ENCODE peak calls at places on chromosomes 16 and 17, in four cellular contexts. J is esophagus squamous epithelium, R is NT2/D1, D is Peyer's patch. G is an unnamed sample. For H3K9me3, the result is how much of the 10 kb centered on the place peaks cover.

GRCh38 chr16:6382787-6383515 is 949.7 kb upstream of the RBFOX1 start:
- DNase-seq in R (no peak), J (no peak), D (no peak), G (no peak)

GRCh38 chr17:80724723-80725388 is 180.2 kb downstream of the RPTOR start:
- DNase-seq in J (no peak), D (no peak), R (no peak), G (no peak)

GRCh38 chr17:7295230-7296180 is 1.1 kb upstream of the YBX2 start:
- DNase-seq in J (no peak), R (no peak), D (no peak), G (no peak)

GRCh38 chr16:83826146-83826913 is 18.6 kb downstream of the HSBP1 start:
- DNase-seq in R (no peak), J (no peak), D (peak), G (peak)

GRCh38 chr17:35314415-35315216 is 58.8 kb downstream of the SLFN11 start:
- DNase-seq in D (no peak), J (no peak), R (no peak), G (no peak)

GRCh38 chr17:65556014-65556909 is 5.2 kb downstream of the AXIN2 start:
- DNase-seq in R (no peak), J (no peak), D (peak), G (peak)

GRCh38 chr17:4026255-4026654 is 62.0 kb upstream of the ATP2A3 start:
- DNase-seq in J (no peak), R (no peak), D (no peak), G (no peak)

GRCh38 chr17:8248751-8249607 is at the start of gene PFAS:
- DNase-seq in D (peak), R (peak), J (peak), G (peak)

GRCh38 chr16:24930440-24930839 is 84.7 kb downstream of the SLC5A11 start:
- DNase-seq in J (no peak), R (no peak), D (no peak), G (no peak)

GRCh38 chr17:73506470-73507435 is 137.5 kb downstream of the SDK2 start:
- DNase-seq in J (no peak), D (no peak), R (no peak), G (no peak)

GRCh38 chr16:57113042-57113453 is 20.7 kb downstream of the CPNE2 start:
- DNase-seq in D (no peak), R (no peak), J (no peak), G (no peak)

GRCh38 chr17:67891481-67892119 is 66.3 kb downstream of the BPTF start:
- DNase-seq in D (no peak), J (no peak), R (no peak), G (no peak)

GRCh38 chr17:80892019-80892855 is 99.4 kb upstream of the CHMP6 start:
- DNase-seq in D (peak), R (no peak), J (peak), G (peak)

GRCh38 chr17:58189436-58190146 is 2.9 kb upstream of the EPX start:
- DNase-seq in D (no peak), R (no peak), J (no peak), G (no peak)

GRCh38 chr17:74296548-74296936 is 22.5 kb downstream of the DNAI2 start:
- DNase-seq in R (peak), J (no peak), D (no peak), G (no peak)

GRCh38 chr16:21160276-21160675 is 1.8 kb downstream of the LDAF1 start:
- DNase-seq in J (no peak), R (no peak), D (no peak), G (no peak)

GRCh38 chr16:86039606-86040005 is 140.6 kb downstream of the IRF8 start:
- DNase-seq in R (no peak), J (no peak), D (no peak), G (no peak)

GRCh38 chr17:17682293-17682736 is 1.1 kb downstream of the RAI1 start:
- DNase-seq in J (no peak), R (no peak), D (peak), G (peak)

GRCh38 chr16:53915452-53916160 is 211.7 kb downstream of the FTO start:
- DNase-seq in R (no peak), D (no peak), J (no peak), G (no peak)

GRCh38 chr17:81028506-81028858 is 6.5 kb upstream of the BAIAP2 start:
- DNase-seq in D (no peak), R (no peak), J (no peak), G (no peak)

GRCh38 chr16:50469121-50469743 is 79.0 kb upstream of the NKD1 start:
- DNase-seq in R (no peak), D (no peak), J (no peak), G (no peak)

GRCh38 chr17:41340934-41341861 is 9.4 kb downstream of the KRT33A start:
- DNase-seq in R (no peak), J (no peak), D (no peak), G (peak)

GRCh38 chr17:78351449-78352006 is 8.3 kb downstream of the SOCS3 start:
- DNase-seq in J (no peak), D (peak), R (no peak), G (no peak)

GRCh38 chr17:17236295-17237025 is 508 bp downstream of the FLCN start:
- DNase-seq in R (no peak), D (no peak), J (no peak), G (no peak)

GRCh38 chr17:10151667-10152496 is 46.5 kb downstream of the GAS7 start:
- DNase-seq in J (no peak), R (no peak), D (peak), G (no peak)

DNA sequence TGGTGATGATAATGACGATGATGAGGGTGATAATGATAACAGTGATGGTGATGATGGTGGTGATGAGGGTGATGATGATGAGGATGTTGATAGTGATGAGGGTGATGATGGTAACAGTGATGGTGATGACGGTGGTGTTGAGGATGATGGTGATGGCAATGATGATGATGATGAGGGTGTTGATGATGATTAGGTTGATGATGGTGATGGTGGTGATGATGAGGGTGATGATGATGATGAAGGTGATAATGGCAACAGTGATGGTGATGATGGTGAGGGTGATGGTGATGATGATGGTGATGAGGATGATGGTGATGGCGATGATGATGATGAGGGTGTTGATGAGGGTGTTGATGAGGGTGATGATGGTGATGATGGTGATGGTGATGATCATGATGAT is 93.8 kb upstream of the ZNF469 start:
- DNase-seq in R (no peak), J (no peak), D (no peak), G (no peak)
- H3K9me3 ChIP-seq in R (half or more), J (under half), D (under half), G (under half)

GRCh38 chr17:42381898-42382297 is 6.3 kb downstream of the STAT3 start:
- DNase-seq in D (no peak), R (no peak), J (no peak), G (no peak)

GRCh38 chr17:42373896-42374295 is 14.3 kb downstream of the STAT3 start:
- DNase-seq in D (no peak), R (no peak), J (no peak), G (no peak)

GRCh38 chr17:42380935-42381334 is 7.3 kb downstream of the STAT3 start:
- DNase-seq in D (no peak), R (no peak), J (no peak), G (no peak)

DNA sequence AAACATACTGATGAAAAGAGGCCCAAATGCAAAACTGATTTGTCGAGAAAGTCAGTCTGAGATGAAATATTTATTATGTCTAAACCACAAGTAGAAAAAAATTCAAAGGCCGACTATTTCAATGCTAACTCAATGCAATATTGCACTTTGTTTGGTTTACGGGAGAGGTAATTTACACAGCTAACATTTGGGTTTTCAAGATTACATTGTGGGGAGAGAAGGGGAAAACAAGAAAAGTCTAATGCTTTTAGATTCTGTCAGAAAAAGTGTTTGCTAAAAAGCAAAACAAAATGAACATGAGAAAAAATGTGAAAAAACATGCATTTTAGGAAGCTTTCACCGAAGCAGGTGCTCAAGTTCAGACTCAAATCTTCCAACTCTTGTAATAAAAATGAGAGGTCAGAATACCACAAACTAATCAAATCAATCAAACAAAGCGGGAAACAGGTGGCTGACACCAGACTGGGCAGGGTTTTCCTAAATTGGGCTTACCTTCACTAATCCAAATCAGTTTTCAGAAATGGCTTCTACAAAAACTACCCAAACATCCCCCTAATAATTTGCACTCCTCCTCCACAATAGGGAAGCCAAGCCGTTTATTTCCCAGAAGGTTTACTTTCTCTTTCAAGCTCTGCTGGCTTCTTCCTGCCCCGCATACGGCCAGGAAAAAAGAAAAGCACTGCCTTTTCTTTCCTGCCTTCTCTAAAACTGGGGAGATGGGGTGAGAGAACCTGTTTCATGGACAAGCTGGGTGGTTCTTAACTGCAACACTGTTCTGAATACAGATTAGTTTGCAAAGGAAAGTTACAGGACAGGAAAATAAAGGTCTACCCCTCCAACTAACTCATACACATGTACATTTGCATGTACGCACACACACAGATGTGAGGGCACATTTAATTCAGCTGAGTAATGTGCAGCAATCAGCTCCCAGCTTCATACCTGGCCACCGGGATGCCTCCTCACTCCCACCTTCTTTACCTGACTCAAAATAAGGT is 9.3 kb downstream of the STAT3 start:
- DNase-seq in J (no peak), R (no peak), D (no peak), G (no peak)
- H3K4me3 ChIP-seq in J (peak), R (no peak), D (peak), G (peak)

GRCh38 chr17:38533706-38534497 is 71.8 kb downstream of the SRCIN1 start:
- DNase-seq in R (no peak), D (no peak), J (no peak), G (no peak)

GRCh38 chr17:38534498-38534885 is 71.3 kb downstream of the SRCIN1 start:
- DNase-seq in D (no peak), J (no peak), R (no peak), G (no peak)

GRCh38 chr17:38535886-38536285 is 69.9 kb downstream of the SRCIN1 start:
- DNase-seq in D (no peak), J (no peak), R (no peak), G (no peak)

GRCh38 chr17:38533241-38533640 is 72.5 kb downstream of the SRCIN1 start:
- DNase-seq in R (no peak), D (no peak), J (no peak), G (no peak)

GRCh38 chr17:38532451-38532850 is 73.3 kb downstream of the SRCIN1 start:
- DNase-seq in J (no peak), D (no peak), R (no peak), G (no peak)
- H3K9me3 ChIP-seq in J (under half), D (under half), R (under half), G (under half)

GRCh38 chr17:46876926-46877325 is 25.5 kb downstream of the WNT9B start:
- DNase-seq in J (no peak), R (no peak), D (no peak), G (no peak)
- H3K4me3 ChIP-seq in J (no peak), R (no peak), D (no peak), G (no peak)

DNA sequence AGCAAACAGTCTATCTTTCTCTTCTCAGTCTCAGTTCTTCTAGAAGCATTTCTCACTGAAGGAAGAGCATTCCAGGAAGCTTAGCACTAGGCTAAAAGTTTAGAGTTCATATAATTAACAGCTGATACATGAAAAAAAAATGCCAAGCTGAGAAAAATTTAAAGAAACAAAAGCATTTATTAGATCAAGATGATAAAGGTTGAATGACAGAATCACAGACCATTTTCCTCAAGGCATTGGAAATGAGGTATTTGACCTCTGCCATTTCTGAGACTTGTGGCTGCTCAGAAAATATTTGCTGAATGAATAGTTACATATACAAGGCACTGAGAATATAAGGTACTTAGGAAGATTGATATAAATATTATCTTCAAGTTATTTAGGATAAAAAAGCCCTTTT is 901.6 kb upstream of the GOT2 start:
- DNase-seq in D (no peak), R (no peak), J (no peak), G (no peak)
- H3K9me3 ChIP-seq in D (under half), R (under half), J (under half), G (under half)

DNA sequence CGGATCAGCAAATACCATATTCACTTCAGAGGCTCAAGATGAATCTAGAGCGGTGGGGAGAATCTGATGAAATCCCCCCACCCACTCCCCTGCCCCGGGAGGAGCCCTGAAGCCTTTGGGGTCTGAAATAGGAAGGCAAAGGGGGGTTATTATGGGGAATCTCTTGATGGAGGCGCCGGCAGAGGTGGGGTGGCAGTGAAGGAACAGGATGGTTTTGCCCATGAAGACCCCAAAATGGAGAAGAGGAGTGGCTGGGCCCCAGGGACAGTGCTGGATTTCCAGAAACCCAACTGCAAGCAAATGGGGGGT is 637 bp downstream of the WNT3 start:
- DNase-seq in R (no peak), J (no peak), D (no peak), G (no peak)
- H3K4me3 ChIP-seq in R (no peak), J (no peak), D (no peak), G (no peak)

GRCh38 chr16:68388124-68388523 is 60.2 kb downstream of the SMPD3 start:
- DNase-seq in R (no peak), J (no peak), D (no peak), G (no peak)
- H3K9me3 ChIP-seq in R (under half), J (under half), D (under half), G (under half)

GRCh38 chr17:31566247-31566991 is 174.9 kb downstream of the RAB11FIP4 start:
- DNase-seq in D (no peak), J (no peak), R (no peak), G (no peak)
- H3K4me3 ChIP-seq in D (no peak), J (no peak), R (no peak), G (no peak)

GRCh38 chr16:35642322-35642835 is 2183.0 kb downstream of the TP53TG3F start:
- DNase-seq in D (no peak), R (no peak), J (no peak), G (no peak)

GRCh38 chr16:35637683-35638082 is 2178.3 kb downstream of the TP53TG3F start:
- DNase-seq in D (no peak), J (no peak), R (no peak), G (no peak)

GRCh38 chr16:35639233-35640205 is 2180.1 kb downstream of the TP53TG3F start:
- DNase-seq in R (no peak), J (no peak), D (no peak), G (no peak)

GRCh38 chr16:35631261-35631945 is 2172.0 kb downstream of the TP53TG3F start:
- DNase-seq in R (no peak), D (no peak), J (no peak), G (no peak)

GRCh38 chr16:35636831-35637230 is 2177.4 kb downstream of the TP53TG3F start:
- DNase-seq in D (no peak), J (no peak), R (no peak), G (no peak)
- H3K9me3 ChIP-seq in D (under half), J (under half), R (under half), G (under half)

GRCh38 chr16:8644513-8645140 is 23.1 kb downstream of the METTL22 start:
- DNase-seq in D (peak), J (no peak), R (no peak), G (no peak)

GRCh38 chr16:8634991-8635736 is 13.7 kb downstream of the METTL22 start:
- DNase-seq in J (no peak), D (no peak), R (peak), G (no peak)

GRCh38 chr16:8641671-8642070 is 20.2 kb downstream of the METTL22 start:
- DNase-seq in D (no peak), R (no peak), J (no peak), G (no peak)

GRCh38 chr16:8644151-8644512 is 22.6 kb downstream of the METTL22 start:
- DNase-seq in R (no peak), D (no peak), J (no peak), G (no peak)

GRCh38 chr16:8639694-8640093 is 18.2 kb downstream of the METTL22 start:
- DNase-seq in J (no peak), R (no peak), D (no peak), G (no peak)
- H3K4me3 ChIP-seq in J (no peak), R (no peak), D (no peak), G (no peak)